ENCODE peak calls at places on chromosomes 5 and 9, in four cellular contexts. I is M059J, E is fibroblast of the conjunctiva, Q is NCI-H1694. V is an unnamed sample.

GRCh38 chr9:114911167-114911821 is 19.1 kb downstream of the TNFSF8 start:
- DNase-seq in E (no peak), I (peak), Q (peak), V (peak)

GRCh38 chr9:35287986-35288515 is 126.2 kb downstream of the UNC13B start:
- DNase-seq in I (peak), E (no peak), Q (no peak), V (no peak)

GRCh38 chr5:178287791-178288105 is 55.1 kb upstream of the PHYKPL start:
- DNase-seq in I (no peak), E (no peak), Q (no peak), V (peak)

GRCh38 chr5:149860801-149861322 is 83.7 kb downstream of the PDE6A start:
- DNase-seq in Q (no peak), E (no peak), I (peak), V (no peak)

GRCh38 chr9:114112325-114112724 is 13.2 kb upstream of the KIF12 start:
- DNase-seq in E (no peak), I (no peak), Q (no peak), V (no peak)

GRCh38 chr5:160118349-160119141 is 705 bp downstream of the PWWP2A start:
- DNase-seq in E (no peak), I (peak), Q (no peak), V (no peak)

GRCh38 chr9:14222149-14222835 is 91.6 kb downstream of the NFIB start:
- DNase-seq in I (no peak), E (no peak), Q (no peak), V (no peak)

GRCh38 chr5:140295414-140295813 is 7.5 kb downstream of the PFDN1 start:
- DNase-seq in E (peak), I (peak), Q (no peak), V (peak)

GRCh38 chr9:130741024-130741305 is 47.4 kb downstream of the EXOSC2 start:
- DNase-seq in Q (no peak), E (no peak), I (no peak), V (no peak)

GRCh38 chr5:35373196-35373696 is 143.0 kb upstream of the PRLR start:
- DNase-seq in I (no peak), E (no peak), Q (no peak), V (no peak)

GRCh38 chr5:76960004-76960625 is 7.3 kb downstream of the CRHBP start:
- DNase-seq in I (peak), Q (no peak), E (no peak), V (no peak)

GRCh38 chr5:74538206-74538661 is 102.3 kb downstream of the ENC1 start:
- DNase-seq in Q (no peak), I (peak), E (peak), V (no peak)

GRCh38 chr5:65098393-65098792 is 329.7 kb downstream of the CWC27 start:
- DNase-seq in Q (no peak), I (no peak), E (no peak), V (no peak)

GRCh38 chr9:122912671-122912963 is 506 bp downstream of the ZBTB6 start:
- DNase-seq in Q (no peak), E (no peak), I (no peak), V (no peak)

GRCh38 chr5:117093653-117094052 is 519.0 kb upstream of the SEMA6A start:
- DNase-seq in E (no peak), Q (no peak), I (no peak), V (no peak)

GRCh38 chr9:3658964-3659363 is 133.2 kb upstream of the RFX3 start:
- DNase-seq in E (no peak), I (no peak), Q (no peak), V (no peak)

GRCh38 chr5:77663081-77663863 is 24.8 kb upstream of the OTP start:
- DNase-seq in E (no peak), Q (no peak), I (no peak), V (no peak)

GRCh38 chr5:108079754-108080153 is 302.1 kb downstream of the FBXL17 start:
- DNase-seq in E (no peak), I (peak), Q (no peak), V (no peak)

GRCh38 chr9:33159760-33160127 is 7.4 kb downstream of the B4GALT1 start:
- DNase-seq in I (peak), E (no peak), Q (no peak), V (peak)

GRCh38 chr5:146101646-146102045 is 3.7 kb downstream of the PLAC8L1 start:
- DNase-seq in Q (no peak), I (no peak), E (no peak), V (no peak)

GRCh38 chr5:35518104-35518503 is 99.6 kb upstream of the SPEF2 start:
- DNase-seq in E (no peak), I (no peak), Q (no peak), V (no peak)

GRCh38 chr9:78294290-78295176 is 2.4 kb upstream of the PSAT1 start:
- DNase-seq in E (no peak), Q (no peak), I (no peak), V (no peak)

GRCh38 chr5:133041910-133042309 is 9.9 kb upstream of the HSPA4 start:
- DNase-seq in Q (no peak), E (peak), I (peak), V (no peak)

GRCh38 chr5:89293849-89294248 is 410.9 kb upstream of the MEF2C start:
- DNase-seq in I (no peak), E (no peak), Q (no peak), V (no peak)

GRCh38 chr9:95724253-95724991 is 151.1 kb upstream of the ERCC6L2 start:
- DNase-seq in Q (no peak), I (no peak), E (no peak), V (no peak)

GRCh38 chr9:36154213-36154952 is 14.8 kb upstream of the CCIN start:
- DNase-seq in E (no peak), I (peak), Q (no peak), V (peak)

GRCh38 chr5:108727154-108727638 is 20.5 kb upstream of the FER start:
- DNase-seq in Q (peak), E (no peak), I (no peak), V (peak)

GRCh38 chr9:114280636-114281315 is 42.1 kb upstream of the ORM1 start:
- DNase-seq in I (no peak), Q (no peak), E (no peak), V (no peak)

V was measured in cerebellar cortex.